ENCODE peak calls at places on chromosomes 12 and 14, in four cellular contexts. N, V, Q and L are unnamed samples.

GRCh38 chr12:94172031-94172430 is 23.7 kb downstream of the PLXNC1 start:
- DNase-seq in N (no peak), V (no peak), Q (no peak), L (no peak)

GRCh38 chr14:40859065-40859464 is 747.6 kb upstream of the LRFN5 start:
- DNase-seq in V (no peak), Q (no peak), N (no peak), L (no peak)

GRCh38 chr12:1916396-1917171 is 1.9 kb downstream of the CACNA2D4 start:
- DNase-seq in V (peak), Q (no peak), N (no peak), L (peak)

GRCh38 chr12:71456990-71457389 is 17.4 kb downstream of the LGR5 start:
- DNase-seq in V (no peak), N (no peak), Q (no peak), L (no peak)

GRCh38 chr14:80055226-80055625 is 156.1 kb downstream of the DIO2 start:
- DNase-seq in Q (no peak), N (no peak), V (no peak), L (no peak)

GRCh38 chr14:95263527-95264231 is 56.0 kb downstream of the CLMN start:
- DNase-seq in Q (no peak), V (no peak), N (no peak), L (no peak)

GRCh38 chr14:32703246-32703645 is 235.4 kb upstream of the NPAS3 start:
- DNase-seq in Q (no peak), V (no peak), N (no peak), L (no peak)

GRCh38 chr12:23534196-23534595 is 415.3 kb downstream of the SOX5 start:
- DNase-seq in N (no peak), Q (no peak), V (no peak), L (no peak)

GRCh38 chr14:100896369-100897060 is 7.0 kb downstream of the RTL1 start:
- DNase-seq in V (no peak), N (peak), Q (no peak), L (peak)

GRCh38 chr14:93010118-93010475 is 87.1 kb downstream of the CHGA start:
- DNase-seq in Q (no peak), V (no peak), N (no peak), L (no peak)

GRCh38 chr14:93012516-93013367 is 89.8 kb downstream of the CHGA start:
- DNase-seq in N (no peak), V (no peak), Q (peak), L (no peak)

GRCh38 chr14:93013368-93013719 is 90.4 kb downstream of the CHGA start:
- DNase-seq in V (no peak), Q (peak), N (no peak), L (no peak)

GRCh38 chr14:93010543-93011541 is 87.9 kb downstream of the CHGA start:
- DNase-seq in Q (no peak), V (no peak), N (no peak), L (no peak)

GRCh38 chr14:93011650-93012317 is 88.8 kb downstream of the CHGA start:
- DNase-seq in V (no peak), Q (no peak), N (no peak), L (no peak)
- TF ChIP-seq CTCF in V (no peak), Q (no peak), N (no peak), L (no peak)

GRCh38 chr12:54038260-54038759 is 5.5 kb downstream of the HOXC5 start:
- DNase-seq in Q (no peak), V (no peak), N (no peak), L (no peak)

GRCh38 chr12:54035561-54036377 is 2.9 kb downstream of the HOXC5 start:
- DNase-seq in N (no peak), Q (no peak), V (no peak), L (no peak)

GRCh38 chr12:54037360-54038259 is 4.8 kb downstream of the HOXC5 start:
- DNase-seq in Q (no peak), N (no peak), V (no peak), L (no peak)

GRCh38 chr12:54034784-54035310 is 2.0 kb downstream of the HOXC5 start:
- DNase-seq in Q (no peak), V (no peak), N (no peak), L (no peak)

GRCh38 chr12:54036620-54037359 is 3.9 kb downstream of the HOXC5 start:
- DNase-seq in N (no peak), Q (no peak), V (no peak), L (no peak)
- TF ChIP-seq CTCF in N (no peak), Q (no peak), V (no peak), L (no peak)

DNA sequence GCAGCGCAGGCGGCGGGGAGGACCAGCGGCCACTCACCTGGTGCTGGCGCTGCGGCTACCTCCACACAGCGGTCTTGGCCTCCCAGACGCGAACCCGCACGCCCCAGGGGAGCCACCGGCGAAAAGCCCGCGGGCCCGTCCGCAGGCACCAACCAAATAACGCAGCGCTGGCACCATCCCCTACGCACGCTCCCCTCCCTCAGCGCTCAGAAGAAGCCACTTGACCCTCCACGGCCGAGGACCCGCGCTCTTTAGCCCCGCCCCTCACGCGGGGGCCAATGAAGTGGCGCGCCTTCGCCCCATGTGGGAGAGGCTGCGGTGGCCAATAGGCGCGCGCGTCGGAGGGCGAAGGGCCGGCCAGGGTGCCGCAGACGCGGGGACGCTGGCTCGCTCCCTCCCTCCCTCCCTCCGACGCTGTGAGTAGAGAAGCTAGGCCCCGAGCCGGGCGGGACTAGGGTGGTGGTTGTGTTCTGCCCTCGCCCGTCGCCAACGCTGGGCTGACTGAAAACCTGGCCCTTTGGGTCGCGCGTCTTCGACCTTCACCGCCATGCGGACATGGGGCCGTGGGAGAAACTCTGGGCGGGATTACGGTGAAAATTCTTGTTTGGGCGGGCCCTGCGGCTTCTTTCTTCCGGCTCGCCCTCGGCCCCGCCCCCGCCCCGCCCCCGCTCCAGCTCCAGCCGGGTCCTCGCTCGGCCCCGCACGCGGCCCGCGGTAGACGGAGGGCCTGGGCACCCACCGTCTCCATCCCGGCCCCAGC is at the start of the genes DMAC2L and L2HGDH:
- DNase-seq in N (peak), V (peak), Q (peak), L (peak)
- TF ChIP-seq CTCF in N (peak), V (no peak), Q (no peak), L (no peak)

DNA sequence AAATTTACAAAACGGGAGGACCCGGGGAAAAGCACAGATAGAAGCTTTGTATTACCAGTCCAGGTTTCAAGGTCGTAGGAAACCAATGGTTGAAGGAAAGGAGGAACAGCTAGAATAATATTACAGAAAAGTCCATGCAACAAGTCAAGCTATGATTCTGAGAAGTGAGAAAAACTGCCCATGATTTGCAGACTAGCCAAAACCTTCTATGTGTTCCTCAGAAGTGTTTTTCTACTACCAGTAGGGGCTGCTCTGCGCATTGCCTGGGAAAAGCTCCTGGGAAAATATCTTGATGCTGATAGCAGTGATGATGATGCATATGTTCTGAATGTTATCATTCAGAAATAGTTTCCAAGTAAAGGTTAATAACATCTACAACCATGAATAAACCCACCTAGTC is 2.2 kb downstream of the PDZRN4 start:
- DNase-seq in Q (peak), N (no peak), V (no peak), L (peak)
- TF ChIP-seq CTCF in Q (peak), N (no peak), V (no peak), L (no peak)

GRCh38 chr12:116595672-116596071 is 36.5 kb downstream of the MAP1LC3B2 start:
- DNase-seq in Q (no peak), N (no peak), V (no peak), L (no peak)
- TF ChIP-seq CTCF in Q (no peak), N (no peak), V (no peak), L (no peak)